ENCODE peak calls at places on chromosomes 6 and 20, in four cellular contexts. One of them, this sample, is unnamed.

GRCh38 chr6:147459772-147460171 is 48.7 kb upstream of the SAMD5 start:
- DNase-seq in endothelial cell: no peak
- DNase-seq in psoas muscle: no peak
- DNase-seq in bronchial epithelial cell: peak; percentile 24
- DNase-seq in this sample: no peak

GRCh38 chr20:62691485-62691884 is 17.2 kb upstream of the NTSR1 start:
- DNase-seq in psoas muscle: no peak
- DNase-seq in endothelial cell: no peak
- DNase-seq in bronchial epithelial cell: no peak
- DNase-seq in this sample: no peak

GRCh38 chr20:49768204-49769124 is 44.2 kb upstream of the SLC9A8 start:
- DNase-seq in bronchial epithelial cell: peak; percentile 95
- DNase-seq in endothelial cell: no peak
- DNase-seq in psoas muscle: peak; percentile 72
- DNase-seq in this sample: no peak

GRCh38 chr20:47412073-47412472 is 55.6 kb upstream of the ZMYND8 start:
- DNase-seq in endothelial cell: no peak
- DNase-seq in bronchial epithelial cell: no peak
- DNase-seq in psoas muscle: no peak
- DNase-seq in this sample: no peak

GRCh38 chr20:31474097-31474436 is 860 bp downstream of the DEFB124 start:
- DNase-seq in bronchial epithelial cell: no peak
- DNase-seq in psoas muscle: no peak
- DNase-seq in endothelial cell: no peak
- DNase-seq in this sample: no peak

GRCh38 chr6:15401769-15402250 is 155.9 kb downstream of the JARID2 start:
- DNase-seq in psoas muscle: no peak
- DNase-seq in bronchial epithelial cell: no peak
- DNase-seq in endothelial cell: no peak
- DNase-seq in this sample: no peak

GRCh38 chr6:56637640-56638039 is 5.0 kb downstream of the DST start:
- DNase-seq in endothelial cell: no peak
- DNase-seq in bronchial epithelial cell: peak; percentile 76
- DNase-seq in psoas muscle: no peak
- DNase-seq in this sample: no peak

GRCh38 chr20:31605902-31606677 is 1.0 kb downstream of the ID1 start:
- DNase-seq in psoas muscle: peak; percentile 37
- DNase-seq in bronchial epithelial cell: no peak
- DNase-seq in endothelial cell: no peak
- DNase-seq in this sample: peak; percentile 46

GRCh38 chr6:89610149-89610642 is 28.4 kb downstream of the LYRM2 start:
- DNase-seq in endothelial cell: peak; percentile 78
- DNase-seq in psoas muscle: peak; percentile 68
- DNase-seq in bronchial epithelial cell: peak; percentile 41
- DNase-seq in this sample: peak; percentile 51

GRCh38 chr6:93017213-93017612 is 402.1 kb downstream of the EPHA7 start:
- DNase-seq in bronchial epithelial cell: no peak
- DNase-seq in psoas muscle: no peak
- DNase-seq in endothelial cell: no peak
- DNase-seq in this sample: no peak

GRCh38 chr20:38969708-38970107 is 7.6 kb downstream of the DHX35 start:
- DNase-seq in bronchial epithelial cell: no peak
- DNase-seq in psoas muscle: no peak
- DNase-seq in endothelial cell: no peak
- DNase-seq in this sample: no peak

GRCh38 chr6:145139451-145139850 is 595.9 kb downstream of the EPM2A start:
- DNase-seq in bronchial epithelial cell: no peak
- DNase-seq in endothelial cell: no peak
- DNase-seq in psoas muscle: no peak
- DNase-seq in this sample: no peak

GRCh38 chr20:60071965-60072364 is 113.7 kb downstream of the CDH26 start:
- DNase-seq in bronchial epithelial cell: peak; percentile 86
- DNase-seq in endothelial cell: no peak
- DNase-seq in psoas muscle: no peak
- DNase-seq in this sample: no peak

GRCh38 chr6:128712898-128713297 is 170.0 kb upstream of the LAMA2 start:
- DNase-seq in psoas muscle: no peak
- DNase-seq in endothelial cell: no peak
- DNase-seq in bronchial epithelial cell: no peak
- DNase-seq in this sample: no peak

GRCh38 chr6:163525926-163526325 is 111.4 kb downstream of the QKI start:
- DNase-seq in bronchial epithelial cell: peak; percentile 32
- DNase-seq in psoas muscle: no peak
- DNase-seq in endothelial cell: no peak
- DNase-seq in this sample: no peak

GRCh38 chr20:10306440-10307358 is 88.1 kb downstream of the SNAP25 start:
- DNase-seq in psoas muscle: no peak
- DNase-seq in endothelial cell: no peak
- DNase-seq in bronchial epithelial cell: peak; percentile 75
- DNase-seq in this sample: no peak

GRCh38 chr20:1933465-1933870 is 38.3 kb downstream of the SIRPA start:
- DNase-seq in endothelial cell: no peak
- DNase-seq in bronchial epithelial cell: no peak
- DNase-seq in psoas muscle: peak; percentile 76
- DNase-seq in this sample: no peak

GRCh38 chr20:41003143-41003932 is 25.3 kb upstream of the TOP1 start:
- DNase-seq in psoas muscle: peak; percentile 70
- DNase-seq in endothelial cell: no peak
- DNase-seq in bronchial epithelial cell: peak; percentile 99
- DNase-seq in this sample: no peak

GRCh38 chr20:50278377-50278683 is 87.7 kb downstream of the CEBPB start:
- DNase-seq in endothelial cell: no peak
- DNase-seq in psoas muscle: no peak
- DNase-seq in bronchial epithelial cell: no peak
- DNase-seq in this sample: no peak

GRCh38 chr6:31107052-31107451 is 5.3 kb downstream of the C6orf15 start:
- DNase-seq in bronchial epithelial cell: no peak
- DNase-seq in endothelial cell: no peak
- DNase-seq in psoas muscle: no peak
- DNase-seq in this sample: no peak

GRCh38 chr20:31990958-31991705 is 19.1 kb upstream of the CCM2L start:
- DNase-seq in endothelial cell: no peak
- DNase-seq in psoas muscle: no peak
- DNase-seq in bronchial epithelial cell: no peak
- DNase-seq in this sample: no peak

GRCh38 chr6:122432816-122433215 is 33.4 kb downstream of the HSF2 start:
- DNase-seq in endothelial cell: no peak
- DNase-seq in psoas muscle: no peak
- DNase-seq in bronchial epithelial cell: no peak
- DNase-seq in this sample: no peak

GRCh38 chr6:54481096-54481495 is 172.9 kb downstream of the TINAG start:
- DNase-seq in psoas muscle: no peak
- DNase-seq in bronchial epithelial cell: no peak
- DNase-seq in endothelial cell: no peak
- DNase-seq in this sample: no peak

GRCh38 chr20:50389808-50390684 is 120.1 kb upstream of the PTPN1 start:
- DNase-seq in bronchial epithelial cell: no peak
- DNase-seq in endothelial cell: no peak
- DNase-seq in psoas muscle: no peak
- DNase-seq in this sample: no peak

GRCh38 chr6:141551318-141551717 is 581.4 kb upstream of the GJE1 start:
- DNase-seq in psoas muscle: no peak
- DNase-seq in bronchial epithelial cell: no peak
- DNase-seq in endothelial cell: no peak
- DNase-seq in this sample: no peak

GRCh38 chr6:10111975-10112374 is 302.9 kb downstream of the TFAP2A start:
- DNase-seq in bronchial epithelial cell: no peak
- DNase-seq in endothelial cell: no peak
- DNase-seq in psoas muscle: no peak
- DNase-seq in this sample: no peak

GRCh38 chr6:10315034-10315433 is 99.8 kb downstream of the TFAP2A start:
- DNase-seq in bronchial epithelial cell: no peak
- DNase-seq in endothelial cell: no peak
- DNase-seq in psoas muscle: no peak
- DNase-seq in this sample: no peak

GRCh38 chr20:56465997-56466396 is 2.4 kb upstream of the RTF2 start:
- DNase-seq in psoas muscle: no peak
- DNase-seq in bronchial epithelial cell: no peak
- DNase-seq in endothelial cell: no peak
- DNase-seq in this sample: no peak

GRCh38 chr6:157487110-157487773 is 106.3 kb downstream of the ZDHHC14 start:
- DNase-seq in bronchial epithelial cell: no peak
- DNase-seq in endothelial cell: no peak
- DNase-seq in psoas muscle: no peak
- DNase-seq in this sample: no peak

GRCh38 chr20:45450097-45450818 is 19.3 kb upstream of the WFDC2 start:
- DNase-seq in psoas muscle: no peak
- DNase-seq in bronchial epithelial cell: peak; percentile 62
- DNase-seq in endothelial cell: peak; percentile 21
- DNase-seq in this sample: no peak

GRCh38 chr20:41482647-41483552 is 116.3 kb upstream of the EMILIN3 start:
- DNase-seq in endothelial cell: no peak
- DNase-seq in psoas muscle: no peak
- DNase-seq in bronchial epithelial cell: peak; percentile 12
- DNase-seq in this sample: no peak

GRCh38 chr6:42451595-42452170 is at the start of gene TRERF1:
- DNase-seq in bronchial epithelial cell: peak; percentile 67
- DNase-seq in psoas muscle: peak; percentile 48
- DNase-seq in endothelial cell: peak; percentile 61
- DNase-seq in this sample: peak; percentile 33

GRCh38 chr6:113980937-113981554 is 10.1 kb upstream of the HDAC2 start:
- DNase-seq in bronchial epithelial cell: no peak
- DNase-seq in endothelial cell: peak; percentile 36
- DNase-seq in psoas muscle: no peak
- DNase-seq in this sample: no peak

GRCh38 chr20:54995553-54995952 is 520.2 kb downstream of the DOK5 start:
- DNase-seq in endothelial cell: no peak
- DNase-seq in psoas muscle: no peak
- DNase-seq in bronchial epithelial cell: peak; percentile 20
- DNase-seq in this sample: no peak

GRCh38 chr6:3775386-3775785 is 23.9 kb upstream of the PXDC1 start:
- DNase-seq in bronchial epithelial cell: no peak
- DNase-seq in psoas muscle: no peak
- DNase-seq in endothelial cell: no peak
- DNase-seq in this sample: no peak

GRCh38 chr6:3775906-3776305 is 24.4 kb upstream of the PXDC1 start:
- DNase-seq in psoas muscle: no peak
- DNase-seq in bronchial epithelial cell: no peak
- DNase-seq in endothelial cell: no peak
- DNase-seq in this sample: no peak

GRCh38 chr6:3777695-3778461 is 26.4 kb upstream of the PXDC1 start:
- DNase-seq in endothelial cell: no peak
- DNase-seq in psoas muscle: no peak
- DNase-seq in bronchial epithelial cell: peak; percentile 75
- DNase-seq in this sample: no peak

GRCh38 chr6:3778701-3779573 is 27.4 kb upstream of the PXDC1 start:
- DNase-seq in psoas muscle: no peak
- DNase-seq in bronchial epithelial cell: peak; percentile 97
- DNase-seq in endothelial cell: no peak
- DNase-seq in this sample: no peak

GRCh38 chr6:3776881-3777507 is 25.5 kb upstream of the PXDC1 start:
- DNase-seq in endothelial cell: peak; percentile 14
- DNase-seq in bronchial epithelial cell: no peak
- DNase-seq in psoas muscle: no peak
- DNase-seq in this sample: no peak
- TF ChIP-seq CTCF in endothelial cell: no peak
- TF ChIP-seq CTCF in bronchial epithelial cell: peak; percentile 36
- TF ChIP-seq CTCF in psoas muscle: no peak
- TF ChIP-seq CTCF in this sample: peak; percentile 33

DNA sequence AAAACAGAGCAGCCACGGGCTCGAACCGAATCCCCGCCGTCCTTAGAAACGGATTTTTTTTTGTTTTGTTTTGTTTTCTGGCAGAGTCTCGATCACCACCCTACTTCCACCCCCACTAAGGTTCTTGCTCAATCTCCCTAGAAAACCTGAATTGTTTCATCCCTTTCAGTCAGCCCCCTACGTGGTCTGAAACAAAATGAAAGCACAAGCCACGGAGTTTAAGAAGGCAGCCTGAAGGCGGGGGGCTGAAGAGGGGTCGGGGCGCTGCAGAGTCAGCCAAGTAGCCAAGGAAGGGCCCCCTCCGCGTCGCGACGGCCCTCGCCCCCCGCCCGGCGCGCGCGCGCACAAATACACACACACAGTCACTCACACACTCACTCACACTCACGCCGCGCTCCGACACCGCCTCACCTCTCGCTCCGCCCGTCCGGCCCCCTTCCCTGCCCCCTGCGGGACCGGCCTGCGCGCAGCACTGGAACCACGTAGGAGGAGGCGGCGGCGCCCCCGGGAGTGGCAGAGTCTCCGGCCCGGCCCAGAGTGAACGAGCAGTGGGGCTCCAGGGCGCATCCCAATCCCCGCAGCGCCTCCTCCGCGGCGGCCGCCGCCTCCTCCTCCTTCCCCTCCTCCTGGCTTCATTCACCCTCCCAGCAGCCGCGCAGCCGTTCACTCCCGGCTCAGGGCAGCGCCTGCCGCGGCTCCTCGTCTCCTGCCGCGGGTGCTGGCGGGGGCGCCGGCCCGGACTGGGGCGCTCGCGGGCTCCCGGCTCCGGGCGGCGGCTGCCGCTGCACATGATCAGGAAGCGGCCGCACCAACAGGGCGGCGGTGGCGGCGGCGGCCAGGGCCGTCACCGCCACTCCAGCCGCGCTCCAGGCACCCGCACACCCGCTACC is 1.4 kb downstream of the ATXN1 start:
- DNase-seq in bronchial epithelial cell: peak; percentile 62
- DNase-seq in endothelial cell: peak; percentile 82
- DNase-seq in psoas muscle: peak; percentile 92
- DNase-seq in this sample: peak; percentile 75
- TF ChIP-seq CTCF in bronchial epithelial cell: no peak
- TF ChIP-seq CTCF in endothelial cell: no peak
- TF ChIP-seq CTCF in psoas muscle: peak; percentile 18
- TF ChIP-seq CTCF in this sample: peak; percentile 19

GRCh38 chr6:124977067-124977908 is 15.1 kb downstream of the RNF217 start:
- DNase-seq in bronchial epithelial cell: peak; percentile 37
- DNase-seq in endothelial cell: no peak
- DNase-seq in psoas muscle: no peak
- DNase-seq in this sample: no peak
- TF ChIP-seq CTCF in bronchial epithelial cell: no peak
- TF ChIP-seq CTCF in endothelial cell: no peak
- TF ChIP-seq CTCF in psoas muscle: no peak
- TF ChIP-seq CTCF in this sample: no peak

DNA sequence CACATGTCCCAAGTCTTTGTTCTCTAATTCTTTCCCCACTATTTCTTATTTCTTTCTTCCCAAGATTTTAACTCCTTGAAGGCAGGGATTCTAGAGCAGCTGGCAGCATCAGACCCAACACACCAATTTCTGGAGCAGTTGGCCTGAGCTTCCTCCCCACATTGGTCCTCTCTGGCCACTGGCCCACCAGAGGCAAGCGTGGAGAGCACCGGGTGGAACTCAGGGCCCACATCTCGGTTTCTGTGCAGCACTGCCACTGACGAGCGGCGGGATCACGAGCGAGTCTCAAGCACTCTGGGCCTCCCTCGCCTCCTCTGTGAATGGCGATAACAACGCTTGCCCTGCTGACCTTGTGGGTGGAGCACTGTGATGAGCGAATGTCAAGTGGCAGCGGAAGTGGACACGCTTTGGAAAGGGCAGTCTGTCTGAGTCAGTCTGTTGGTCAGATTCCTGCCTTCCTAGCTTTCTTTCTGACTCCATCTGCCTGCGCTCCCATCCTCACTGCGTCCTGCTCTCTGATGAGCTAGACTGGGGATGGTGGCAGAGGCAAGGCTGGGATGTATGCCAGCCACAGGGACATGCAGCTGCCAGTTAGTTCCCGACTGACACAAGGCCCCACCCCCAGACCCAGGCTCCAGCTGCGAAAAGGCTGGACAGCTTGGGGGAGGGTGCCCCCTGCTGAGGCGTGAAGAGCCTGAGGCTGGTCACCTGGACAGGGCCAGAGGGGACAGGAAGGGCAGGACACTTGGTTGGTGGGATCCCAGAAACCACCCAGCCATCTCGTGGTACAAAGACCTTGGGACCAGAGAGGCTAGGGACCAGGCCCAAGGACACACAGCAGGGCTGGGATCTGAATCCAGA is 4.5 kb upstream of the SPDEF start:
- DNase-seq in psoas muscle: no peak
- DNase-seq in endothelial cell: no peak
- DNase-seq in bronchial epithelial cell: no peak
- DNase-seq in this sample: no peak
- TF ChIP-seq CTCF in psoas muscle: no peak
- TF ChIP-seq CTCF in endothelial cell: no peak
- TF ChIP-seq CTCF in bronchial epithelial cell: no peak
- TF ChIP-seq CTCF in this sample: no peak